ENCODE peak calls at places on chromosomes 7 and 10, in nine cellular contexts. T is heart right ventricle; C is AG09309; G is foreskin fibroblast; W is endothelial cell; I is T-helper 2 cell; R is mucosa of descending colon; M is dermis blood vessel endothelial cell; P is stimulated activated CD4-positive, alpha-beta T cell treated with anti-CD3 and anti-CD28 coated beads, TNF-alpha, amount 100 ng/mL, for 24 hours. F is an unnamed sample.

GRCh38 chr7:21504021-21504420 is 38.8 kb upstream of the DNAH11 start:
- DNase-seq in T (no peak), C (no peak), G (no peak), W (no peak), I (no peak), R (no peak), M (no peak), P (no peak), F (no peak)

GRCh38 chr7:97555845-97556431 is 175.9 kb upstream of the TAC1 start:
- DNase-seq in T (no peak), C (no peak), G (no peak), W (no peak), I (no peak), R (peak), M (no peak), P (no peak), F (no peak)

GRCh38 chr10:78657622-78658165 is 411.1 kb upstream of the ZMIZ1 start:
- DNase-seq in T (peak), C (no peak), G (peak), W (peak), I (peak), R (peak), M (peak), P (peak), F (peak)

GRCh38 chr7:44985033-44985695 is 6.3 kb upstream of the MYO1G start:
- DNase-seq in T (no peak), C (no peak), G (no peak), W (no peak), I (no peak), R (no peak), M (no peak), P (no peak), F (no peak)

GRCh38 chr10:132360766-132361447 is 28.9 kb downstream of the LRRC27 start:
- DNase-seq in T (no peak), C (no peak), G (no peak), W (peak), I (no peak), R (peak), M (peak), P (no peak), F (no peak)

GRCh38 chr7:41970946-41971345 is 266.1 kb downstream of the GLI3 start:
- DNase-seq in T (no peak), C (no peak), G (no peak), W (no peak), I (no peak), R (no peak), M (no peak), P (no peak), F (no peak)

GRCh38 chr7:44201813-44202212 is 1.0 kb downstream of the YKT6 start:
- DNase-seq in T (no peak), C (no peak), G (no peak), W (no peak), I (no peak), R (no peak), M (peak), P (no peak), F (no peak)

GRCh38 chr10:104903433-104903832 is 262.3 kb downstream of the SORCS3 start:
- DNase-seq in T (no peak), C (no peak), G (no peak), W (no peak), I (no peak), R (no peak), M (no peak), P (no peak), F (no peak)

GRCh38 chr10:123480845-123481244 is 185.3 kb upstream of the GPR26 start:
- DNase-seq in T (no peak), C (no peak), G (no peak), W (no peak), I (no peak), R (no peak), M (no peak), P (no peak), F (no peak)

GRCh38 chr7:143456992-143457793 is 13.9 kb downstream of the TAS2R60 start:
- DNase-seq in T (no peak), C (no peak), G (peak), W (no peak), I (no peak), R (no peak), M (peak), P (no peak), F (no peak)

GRCh38 chr7:821688-822087 is 10.6 kb upstream of the SUN1 start:
- DNase-seq in T (no peak), C (no peak), G (no peak), W (no peak), I (no peak), R (no peak), M (no peak), P (no peak), F (no peak)

GRCh38 chr7:32501522-32501921 is 6.2 kb downstream of the AVL9 start:
- DNase-seq in T (no peak), C (no peak), G (peak), W (no peak), I (no peak), R (no peak), M (peak), P (no peak), F (no peak)

GRCh38 chr7:74657692-74658170 is at the start of gene GTF2I:
- DNase-seq in T (no peak), C (no peak), G (no peak), W (peak), I (no peak), R (no peak), M (no peak), P (no peak), F (peak)

GRCh38 chr7:138785587-138786437 is 12.0 kb upstream of the TMEM213 start:
- DNase-seq in T (no peak), C (no peak), G (no peak), W (no peak), I (no peak), R (no peak), M (peak), P (no peak), F (no peak)

GRCh38 chr10:91540714-91541113 is 92.2 kb downstream of the PPP1R3C start:
- DNase-seq in T (no peak), C (no peak), G (no peak), W (no peak), I (no peak), R (no peak), M (peak), P (no peak), F (no peak)

GRCh38 chr10:119449760-119450461 is 92.6 kb downstream of the RGS10 start:
- DNase-seq in T (no peak), C (peak), G (peak), W (no peak), I (no peak), R (no peak), M (no peak), P (no peak), F (no peak)

GRCh38 chr10:131722121-131722520 is 178.7 kb upstream of the PPP2R2D start:
- DNase-seq in T (no peak), C (no peak), G (no peak), W (no peak), I (no peak), R (no peak), M (no peak), P (no peak), F (no peak)

GRCh38 chr7:69608878-69609277 is 10.6 kb downstream of the AUTS2 start:
- DNase-seq in T (no peak), C (no peak), G (no peak), W (no peak), I (no peak), R (no peak), M (no peak), P (no peak), F (no peak)